ENCODE peak calls at places on chromosomes 1 and 21, in four cellular contexts. A is right atrium auricular region, J is tibial nerve, S is kidney. Y is an unnamed sample.

GRCh38 chr1:10692401-10693021 is 103.9 kb downstream of the CASZ1 start:
- DNase-seq in A (no peak), J (no peak), S (no peak), Y (no peak)

GRCh38 chr21:37341254-37341960 is 25.2 kb upstream of the DYRK1A start:
- DNase-seq in A (no peak), J (no peak), S (no peak), Y (no peak)

GRCh38 chr1:32695098-32695904 is 7.3 kb downstream of the SYNC start:
- DNase-seq in A (peak; percentile 89), J (peak; percentile 73), S (peak; percentile 89), Y (peak; percentile 72)

GRCh38 chr1:55702064-55702463 is 486.9 kb upstream of the USP24 start:
- DNase-seq in A (no peak), J (no peak), S (no peak), Y (no peak)

GRCh38 chr21:43603641-43604504 is 55.4 kb downstream of the HSF2BP start:
- DNase-seq in A (no peak), J (no peak), S (no peak), Y (peak; percentile 59)

GRCh38 chr1:203593723-203594122 is 32.9 kb upstream of the ATP2B4 start:
- DNase-seq in A (no peak), J (no peak), S (peak; percentile 75), Y (no peak)

GRCh38 chr1:33137800-33138199 is 44.0 kb downstream of the TRIM62 start:
- DNase-seq in A (no peak), J (no peak), S (peak; percentile 80), Y (no peak)

GRCh38 chr1:86537928-86538695 is 8.8 kb upstream of the CLCA4 start:
- DNase-seq in A (no peak), J (no peak), S (no peak), Y (no peak)

GRCh38 chr1:157580828-157581210 is 17.1 kb downstream of the FCRL4 start:
- DNase-seq in A (no peak), J (no peak), S (no peak), Y (no peak)

GRCh38 chr1:23634840-23635642 is 56.6 kb upstream of the RPL11 start:
- DNase-seq in A (peak; percentile 85), J (peak; percentile 77), S (no peak), Y (peak; percentile 81)

GRCh38 chr1:24149854-24150227 is 6.9 kb upstream of the IL22RA1 start:
- DNase-seq in A (peak; percentile 72), J (no peak), S (no peak), Y (peak; percentile 38)

GRCh38 chr1:224506141-224506814 is 71.7 kb upstream of the WDR26 start:
- DNase-seq in A (no peak), J (no peak), S (no peak), Y (no peak)

GRCh38 chr1:117561071-117561470 is 44.8 kb upstream of the TENT5C start:
- DNase-seq in A (peak; percentile 44), J (no peak), S (no peak), Y (no peak)

GRCh38 chr1:151708891-151709290 is 7.7 kb downstream of the CELF3 start:
- DNase-seq in A (no peak), J (no peak), S (no peak), Y (no peak)

GRCh38 chr1:202210370-202210769 is 16.8 kb downstream of the LGR6 start:
- DNase-seq in A (no peak), J (no peak), S (no peak), Y (peak; percentile 57)

GRCh38 chr1:26991310-26992116 is 2.0 kb upstream of the TRNP1 start:
- DNase-seq in A (no peak), J (no peak), S (no peak), Y (no peak)

GRCh38 chr1:32725595-32725942 is 23.0 kb upstream of the SYNC start:
- DNase-seq in A (no peak), J (no peak), S (no peak), Y (no peak)

GRCh38 chr1:150798509-150798908 is 9.6 kb downstream of the CTSK start:
- DNase-seq in A (no peak), J (no peak), S (no peak), Y (peak; percentile 27)

DNA sequence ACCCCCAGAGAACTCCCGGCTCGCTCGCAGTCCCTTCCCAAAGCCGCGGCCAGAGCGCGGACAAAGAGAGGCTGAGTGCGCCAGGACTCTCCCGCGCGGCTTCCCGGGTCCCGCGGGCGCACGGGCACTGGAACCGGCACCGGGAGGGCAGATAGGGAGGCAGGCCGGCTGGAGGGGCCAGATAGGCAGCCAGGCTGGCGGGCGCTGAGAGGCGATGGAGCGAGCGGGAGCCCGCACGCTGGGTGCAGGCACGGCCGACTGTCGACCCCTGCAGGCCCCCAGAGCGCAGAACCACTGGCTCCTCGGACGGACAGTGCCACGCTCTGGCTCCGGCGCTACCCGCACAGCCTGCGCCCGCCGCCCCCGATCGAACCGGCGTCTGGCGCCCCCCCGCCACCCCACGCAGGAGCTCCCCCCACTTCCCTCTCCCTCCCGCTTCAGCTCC is 634 bp downstream of the SLC6A9 start:
- DNase-seq in A (no peak), J (peak; percentile 22), S (no peak), Y (peak; percentile 48)
- TF ChIP-seq CTCF in A (peak; percentile 50), J (no peak), S (no peak), Y (peak; percentile 35)

GRCh38 chr21:34362670-34363069 is 1.1 kb upstream of the KCNE2 start:
- DNase-seq in A (peak; percentile 1), J (no peak), S (no peak), Y (no peak)

GRCh38 chr21:34363733-34364132 is at the start of gene KCNE2:
- DNase-seq in A (no peak), J (no peak), S (no peak), Y (no peak)

GRCh38 chr21:34364921-34365320 is 1.1 kb downstream of the KCNE2 start:
- DNase-seq in A (no peak), J (no peak), S (no peak), Y (no peak)

GRCh38 chr21:34360488-34361241 is 3.1 kb upstream of the KCNE2 start:
- DNase-seq in A (peak; percentile 40), J (no peak), S (no peak), Y (no peak)

DNA sequence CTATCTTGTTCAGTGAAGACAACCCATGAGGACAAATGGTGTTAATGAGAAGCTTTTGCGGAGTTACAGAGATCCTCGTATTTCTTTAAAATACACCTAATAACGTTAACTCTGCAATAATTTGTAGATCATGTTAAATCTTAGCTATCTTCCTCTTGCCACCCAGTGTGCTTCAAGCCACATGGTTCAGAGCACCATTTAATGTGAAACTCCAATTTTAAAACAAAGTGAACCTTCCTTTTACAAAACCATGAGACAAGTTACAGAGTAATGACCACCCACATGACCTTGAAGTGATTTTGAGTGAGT is 1.7 kb upstream of the KCNE2 start:
- DNase-seq in A (no peak), J (no peak), S (no peak), Y (no peak)
- TF ChIP-seq CTCF in A (no peak), J (no peak), S (no peak), Y (no peak)

GRCh38 chr1:85022700-85023099 is 25.6 kb downstream of the MCOLN3 start:
- DNase-seq in A (no peak), J (no peak), S (no peak), Y (no peak)

GRCh38 chr1:85024736-85025135 is 23.6 kb downstream of the MCOLN3 start:
- DNase-seq in A (no peak), J (no peak), S (no peak), Y (no peak)

GRCh38 chr1:85025940-85026339 is 22.4 kb downstream of the MCOLN3 start:
- DNase-seq in A (no peak), J (no peak), S (no peak), Y (no peak)

GRCh38 chr1:85030536-85030935 is 17.8 kb downstream of the MCOLN3 start:
- DNase-seq in A (no peak), J (no peak), S (no peak), Y (no peak)

GRCh38 chr1:85027242-85027983 is 20.9 kb downstream of the MCOLN3 start:
- DNase-seq in A (no peak), J (no peak), S (no peak), Y (no peak)
- TF ChIP-seq CTCF in A (no peak), J (peak; percentile 22), S (peak; percentile 4), Y (no peak)

GRCh38 chr1:227915564-227916553 is 31.9 kb downstream of the WNT9A start:
- DNase-seq in A (no peak), J (no peak), S (peak; percentile 58), Y (no peak)

GRCh38 chr1:227914801-227915563 is 32.8 kb downstream of the WNT9A start:
- DNase-seq in A (no peak), J (no peak), S (peak; percentile 65), Y (no peak)

GRCh38 chr1:227913446-227913968 is 34.2 kb downstream of the WNT9A start:
- DNase-seq in A (no peak), J (no peak), S (peak; percentile 21), Y (no peak)

GRCh38 chr1:227916655-227917054 is 31.1 kb downstream of the WNT9A start:
- DNase-seq in A (no peak), J (no peak), S (no peak), Y (no peak)

GRCh38 chr1:227913969-227914791 is 33.6 kb downstream of the WNT9A start:
- DNase-seq in A (no peak), J (no peak), S (peak; percentile 58), Y (peak; percentile 67)
- TF ChIP-seq CTCF in A (no peak), J (no peak), S (no peak), Y (no peak)

Y was measured in astrocyte of the spinal cord.